ENCODE peak calls at places on chromosomes 6 and 20, in five cellular contexts. F, U, C, Q and N are unnamed samples.

GRCh38 chr6:5968817-5969726 is 37.7 kb downstream of the NRN1 start:
- DNase-seq in F (no peak), Q (no peak), U (no peak), C (no peak), N (no peak)

GRCh38 chr20:58723628-58723984 is 31.0 kb downstream of the NPEPL1 start:
- DNase-seq in Q (no peak), F (no peak), U (no peak), C (no peak), N (no peak)

GRCh38 chr6:47245745-47246371 is 63.8 kb downstream of the TNFRSF21 start:
- DNase-seq in C (no peak), U (no peak), Q (no peak), F (no peak), N (no peak)

GRCh38 chr6:153263489-153263888 is 132.4 kb upstream of the RGS17 start:
- DNase-seq in U (no peak), F (no peak), C (no peak), Q (no peak), N (no peak)

GRCh38 chr6:49966334-49966733 is 2.4 kb upstream of the DEFB114 start:
- DNase-seq in F (no peak), U (peak), C (no peak), Q (no peak), N (no peak)

GRCh38 chr6:142692942-142693341 is 252.0 kb downstream of the HIVEP2 start:
- DNase-seq in Q (no peak), C (peak), U (peak), F (peak), N (peak)

GRCh38 chr20:54726687-54727086 is 251.3 kb downstream of the DOK5 start:
- DNase-seq in C (no peak), U (no peak), Q (no peak), F (no peak), N (no peak)

GRCh38 chr6:69933239-69933638 is 66.9 kb downstream of the COL19A1 start:
- DNase-seq in Q (no peak), F (no peak), C (no peak), U (no peak), N (no peak)

GRCh38 chr6:43976706-43977403 is 150.4 kb downstream of the MRPL14 start:
- DNase-seq in U (no peak), C (no peak), Q (no peak), F (no peak), N (no peak)

GRCh38 chr20:35699127-35699913 is at the start of the genes NFS1 and ROMO1:
- DNase-seq in F (peak), Q (peak), U (peak), C (peak), N (peak)

GRCh38 chr6:128630213-128630612 is 109.8 kb upstream of the PTPRK start:
- DNase-seq in C (no peak), Q (no peak), F (no peak), U (no peak), N (no peak)

GRCh38 chr6:48177786-48178185 is 66.8 kb upstream of the PTCHD4 start:
- DNase-seq in F (no peak), C (no peak), U (no peak), Q (no peak), N (no peak)

GRCh38 chr6:89830385-89830809 is 717 bp downstream of the CASP8AP2 start:
- DNase-seq in C (peak), Q (no peak), F (no peak), U (no peak), N (no peak)

GRCh38 chr6:89826029-89826528 is 3.6 kb upstream of the CASP8AP2 start:
- DNase-seq in U (no peak), F (no peak), C (no peak), Q (no peak), N (no peak)

GRCh38 chr6:89828988-89829590 is 591 bp upstream of the CASP8AP2 start:
- DNase-seq in U (no peak), Q (no peak), F (no peak), C (no peak), N (no peak)

GRCh38 chr6:89834884-89835792 is 5.5 kb downstream of the CASP8AP2 start:
- DNase-seq in C (no peak), F (no peak), Q (peak), U (no peak), N (no peak)

DNA sequence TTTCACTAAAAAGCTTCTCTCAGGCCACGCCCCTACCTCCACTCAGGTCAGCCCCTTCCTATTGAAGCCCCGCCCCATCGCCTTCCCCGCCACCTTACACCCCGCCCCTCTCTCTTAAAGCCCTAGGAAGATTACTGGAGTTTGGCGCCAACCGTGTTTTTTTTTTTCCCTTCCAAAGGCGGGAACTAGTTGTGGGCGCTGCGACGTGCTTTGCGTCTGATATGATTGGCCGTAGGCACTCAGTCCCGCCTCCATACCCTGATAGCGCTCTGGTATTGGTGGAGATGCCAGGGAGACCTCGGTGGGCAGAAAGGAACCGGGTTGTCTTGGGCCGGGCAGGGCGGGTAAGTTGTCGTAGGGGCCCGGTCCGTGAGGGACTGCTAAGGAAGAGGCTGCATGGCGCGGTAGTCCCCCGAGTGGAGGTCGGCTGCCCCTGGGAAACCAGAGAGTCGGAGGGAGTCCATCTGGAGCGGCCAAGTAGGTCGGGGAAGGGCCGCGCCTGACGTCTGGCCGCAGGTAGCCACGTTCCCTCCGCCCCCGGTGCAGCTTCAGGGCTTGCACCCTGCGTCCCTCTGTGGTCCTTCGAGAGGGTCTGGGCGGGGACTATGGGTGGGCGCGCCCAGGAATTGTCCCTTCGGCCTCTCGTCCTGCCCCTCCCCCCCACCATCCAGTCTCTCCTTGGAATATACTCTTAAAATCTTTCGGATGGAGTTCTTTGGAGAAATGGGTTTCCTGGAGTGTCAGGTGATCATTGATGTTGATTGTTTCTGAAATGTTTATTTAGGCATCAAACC is at the start of gene CASP8AP2:
- DNase-seq in F (peak), C (peak), Q (peak), U (peak), N (peak)
- TF ChIP-seq POLR2A in F (peak), C (peak), Q (peak), U (peak), N (peak)

GRCh38 chr6:76839505-76839904 is 623.8 kb downstream of the HTR1B start:
- DNase-seq in C (no peak), F (no peak), U (no peak), Q (no peak), N (no peak)
- TF ChIP-seq EP300 in C (no peak), F (no peak), U (no peak), Q (no peak), N (no peak)

GRCh38 chr6:84222426-84222825 is 5.0 kb downstream of the CEP162 start:
- DNase-seq in Q (no peak), U (no peak), F (no peak), C (no peak), N (no peak)

GRCh38 chr6:84218091-84218490 is 9.4 kb downstream of the CEP162 start:
- DNase-seq in U (no peak), F (no peak), C (no peak), Q (no peak), N (no peak)

GRCh38 chr6:84224251-84224650 is 3.2 kb downstream of the CEP162 start:
- DNase-seq in Q (no peak), F (no peak), C (no peak), U (no peak), N (no peak)

GRCh38 chr6:84220809-84221409 is 6.5 kb downstream of the CEP162 start:
- DNase-seq in C (no peak), F (no peak), Q (no peak), U (no peak), N (peak)
- TF ChIP-seq RAD21 in C (peak), F (no peak), Q (peak), U (peak), N (peak)

GRCh38 chr6:391559-392440 is at the start of gene IRF4:
- DNase-seq in F (no peak), Q (no peak), C (no peak), U (no peak), N (no peak)

GRCh38 chr6:394641-395289 is 3.2 kb downstream of the IRF4 start:
- DNase-seq in F (no peak), Q (no peak), U (no peak), C (no peak), N (no peak)

GRCh38 chr6:395432-396125 is 4.0 kb downstream of the IRF4 start:
- DNase-seq in C (no peak), F (no peak), U (no peak), Q (no peak), N (no peak)

GRCh38 chr6:392441-393390 is 1.2 kb downstream of the IRF4 start:
- DNase-seq in U (no peak), Q (no peak), C (no peak), F (no peak), N (no peak)

GRCh38 chr6:393391-394221 is 2.1 kb downstream of the IRF4 start:
- DNase-seq in U (no peak), F (no peak), C (no peak), Q (no peak), N (no peak)
- TF ChIP-seq POLR2A in U (no peak), F (no peak), C (no peak), Q (peak), N (no peak)

GRCh38 chr6:13517116-13517515 is 29.7 kb upstream of the GFOD1 start:
- DNase-seq in F (peak), Q (no peak), U (no peak), C (no peak), N (no peak)
- TF ChIP-seq EP300 in F (no peak), Q (no peak), U (no peak), C (no peak), N (no peak)